ENCODE peak calls at places on chromosomes 3 and 15, in eight cellular contexts. G, Z, V, D, M, C, U and Y are unnamed samples.

GRCh38 chr3:156433138-156433537 is 121.8 kb downstream of the SSR3 start:
- DNase-seq in D (no peak), U (no peak), Z (no peak), G (no peak), V (no peak), C (no peak), M (no peak), Y (no peak)

GRCh38 chr3:151879037-151879436 is 5.6 kb downstream of the SUCNR1 start:
- DNase-seq in G (no peak), U (no peak), C (no peak), Z (no peak), V (no peak), D (no peak), M (no peak), Y (no peak)

GRCh38 chr15:40061212-40061901 is 22.4 kb upstream of the SRP14 start:
- DNase-seq in U (no peak), C (peak), D (peak), V (no peak), G (no peak), M (no peak), Z (no peak), Y (no peak)

GRCh38 chr15:74958320-74958907 is 1.8 kb upstream of the RPP25 start:
- DNase-seq in D (peak), Z (peak), M (peak), G (no peak), U (no peak), V (no peak), C (peak), Y (peak)

GRCh38 chr3:63193647-63194046 is 84.5 kb upstream of the SYNPR start:
- DNase-seq in V (peak), U (no peak), C (no peak), D (no peak), M (no peak), G (no peak), Z (peak), Y (no peak)

GRCh38 chr3:10615715-10616114 is 110.3 kb upstream of the ATP2B2 start:
- DNase-seq in D (no peak), C (no peak), G (no peak), V (no peak), Z (no peak), U (no peak), M (no peak), Y (no peak)

GRCh38 chr15:25724899-25725298 is 138.2 kb downstream of the ATP10A start:
- DNase-seq in V (no peak), G (no peak), U (no peak), D (no peak), Z (no peak), C (no peak), M (no peak), Y (no peak)

GRCh38 chr15:57158997-57159668 is 217.2 kb upstream of the CGNL1 start:
- DNase-seq in V (no peak), M (no peak), Z (no peak), D (no peak), U (no peak), C (no peak), G (no peak), Y (no peak)

GRCh38 chr3:152309535-152310317 is 41.0 kb downstream of the MBNL1 start:
- DNase-seq in G (no peak), M (no peak), U (no peak), D (no peak), V (no peak), C (no peak), Z (no peak), Y (no peak)

GRCh38 chr3:155110996-155111901 is 31.1 kb downstream of the MME start:
- DNase-seq in U (no peak), M (no peak), G (no peak), C (no peak), D (no peak), Z (no peak), V (no peak), Y (no peak)

GRCh38 chr15:45242289-45242688 is 9.7 kb upstream of the SLC28A2 start:
- DNase-seq in D (no peak), G (no peak), M (no peak), Z (peak), C (no peak), U (no peak), V (no peak), Y (peak)

GRCh38 chr3:117719316-117719926 is 1009.8 kb downstream of the TUSC7 start:
- DNase-seq in U (no peak), C (no peak), V (peak), G (no peak), M (no peak), D (peak), Z (no peak), Y (peak)

GRCh38 chr3:131361464-131362421 is 19.8 kb upstream of the NUDT16 start:
- DNase-seq in V (peak), M (peak), D (peak), U (no peak), C (peak), G (peak), Z (peak), Y (peak)

GRCh38 chr3:13132281-13132680 is 59.1 kb upstream of the IQSEC1 start:
- DNase-seq in M (peak), Z (no peak), D (no peak), G (no peak), V (no peak), U (no peak), C (no peak), Y (no peak)

GRCh38 chr3:99536555-99537314 is 101.7 kb upstream of the COL8A1 start:
- DNase-seq in M (no peak), C (no peak), U (no peak), V (no peak), D (no peak), G (no peak), Z (no peak), Y (no peak)

GRCh38 chr15:85742186-85742751 is 52.5 kb downstream of the KLHL25 start:
- DNase-seq in U (no peak), M (no peak), D (no peak), G (no peak), V (no peak), C (peak), Z (no peak), Y (no peak)

GRCh38 chr3:194129581-194130133 is 6.3 kb upstream of the HES1 start:
- DNase-seq in V (no peak), Z (peak), M (peak), U (no peak), G (no peak), D (no peak), C (no peak), Y (peak)

GRCh38 chr15:39685999-39686613 is 96.5 kb downstream of the FSIP1 start:
- DNase-seq in U (peak), D (peak), Z (peak), G (peak), M (peak), C (peak), V (peak), Y (peak)

GRCh38 chr15:50979041-50979440 is 70.6 kb downstream of the AP4E1 start:
- DNase-seq in C (no peak), G (no peak), V (no peak), M (no peak), D (no peak), U (no peak), Z (no peak), Y (no peak)

GRCh38 chr3:61521229-61521628 is 40.1 kb upstream of the PTPRG start:
- DNase-seq in Z (no peak), M (no peak), V (peak), D (peak), G (peak), C (no peak), U (no peak), Y (peak)

GRCh38 chr3:184361532-184361931 is at the start of the genes CLCN2 and POLR2H:
- DNase-seq in U (peak), D (peak), Z (no peak), M (peak), V (peak), G (peak), C (peak), Y (peak)

GRCh38 chr3:142574665-142575064 is 3.9 kb downstream of the ATR start:
- DNase-seq in V (no peak), M (no peak), G (no peak), C (no peak), D (no peak), U (no peak), Z (no peak), Y (no peak)

GRCh38 chr3:107143206-107143605 is 234.0 kb upstream of the CCDC54 start:
- DNase-seq in V (no peak), U (no peak), D (no peak), Z (no peak), M (no peak), G (no peak), C (no peak), Y (no peak)

GRCh38 chr15:44882499-44882968 is 74.0 kb upstream of the TERB2 start:
- DNase-seq in U (peak), D (peak), M (no peak), C (no peak), V (no peak), Z (no peak), G (peak), Y (no peak)

GRCh38 chr3:143526016-143526540 is 322.2 kb downstream of the SLC9A9 start:
- DNase-seq in U (no peak), D (no peak), M (no peak), Z (no peak), C (no peak), V (no peak), G (no peak), Y (no peak)

GRCh38 chr3:151460774-151461450 is at the start of gene IGSF10:
- DNase-seq in C (no peak), D (peak), U (no peak), G (no peak), Z (peak), M (peak), V (no peak), Y (peak)

GRCh38 chr3:36058404-36059035 is 321.8 kb upstream of the STAC start:
- DNase-seq in G (no peak), Z (no peak), V (no peak), C (no peak), D (no peak), M (no peak), U (no peak), Y (no peak)

GRCh38 chr3:72350761-72351505 is 497.3 kb downstream of the SHQ1 start:
- DNase-seq in M (no peak), Z (no peak), G (no peak), C (no peak), U (no peak), V (no peak), D (no peak), Y (no peak)

GRCh38 chr3:138253609-138254008 is 66.5 kb downstream of the ARMC8 start:
- DNase-seq in Z (no peak), U (no peak), D (no peak), C (no peak), V (no peak), G (no peak), M (no peak), Y (no peak)

GRCh38 chr3:11553436-11554235 is 90.1 kb downstream of the VGLL4 start:
- DNase-seq in C (peak), Z (no peak), M (no peak), U (no peak), G (no peak), V (no peak), D (no peak), Y (no peak)